ENCODE peak calls at places on chromosome 5, in nine cellular contexts. K is HEK293T; J is stimulated activated CD8-positive, alpha-beta memory T cell treated with anti-CD3 and anti-CD28 coated beads, Interleukin-4, amount 100 ng/mL, for 1 hour; Y is heart right ventricle; T is left ventricle myocardium inferior; U is Peyer's patch; W is Caco-2; P is activated naive CD4-positive, alpha-beta T cell treated with anti-CD3 and anti-CD28 coated beads for 36 hours; M is progenitor cell of endocrine pancreas. L is an unnamed sample.

GRCh38 chr5:175589714-175590113 is 68.2 kb upstream of the HRH2 start:
- DNase-seq in M (no peak), U (no peak), J (no peak), W (no peak), T (no peak), Y (no peak), P (no peak), K (no peak), L (peak)

GRCh38 chr5:65062684-65063083 is 294.0 kb downstream of the CWC27 start:
- DNase-seq in Y (peak), P (no peak), K (no peak), W (no peak), J (no peak), T (no peak), U (no peak), M (no peak), L (no peak)

GRCh38 chr5:143525176-143525575 is 121.7 kb upstream of the NR3C1 start:
- DNase-seq in M (no peak), K (no peak), W (no peak), Y (no peak), P (no peak), U (no peak), T (no peak), J (no peak), L (no peak)

GRCh38 chr5:9507974-9508373 is 37.9 kb downstream of the SEMA5A start:
- DNase-seq in M (no peak), U (no peak), T (no peak), W (no peak), J (no peak), P (no peak), Y (no peak), K (no peak), L (no peak)

GRCh38 chr5:33702867-33703266 is 188.9 kb downstream of the ADAMTS12 start:
- DNase-seq in P (no peak), J (no peak), U (no peak), K (no peak), W (no peak), T (no peak), Y (no peak), M (no peak), L (no peak)

GRCh38 chr5:73497537-73498056 is 645 bp upstream of the BTF3 start:
- DNase-seq in W (no peak), M (no peak), U (no peak), Y (no peak), J (no peak), P (no peak), K (no peak), T (no peak), L (no peak)

GRCh38 chr5:164359260-164359930 is 854.0 kb downstream of the MAT2B start:
- DNase-seq in P (no peak), K (no peak), M (no peak), T (no peak), U (no peak), Y (no peak), W (no peak), J (no peak), L (no peak)

GRCh38 chr5:125056641-125057345 is 310.4 kb upstream of the ZNF608 start:
- DNase-seq in J (no peak), M (no peak), P (no peak), Y (no peak), W (no peak), K (no peak), U (no peak), T (no peak), L (no peak)

GRCh38 chr5:180156141-180156540 is 52.9 kb downstream of the RASGEF1C start:
- DNase-seq in J (no peak), P (no peak), T (no peak), K (no peak), Y (no peak), W (no peak), M (no peak), U (peak), L (peak)

GRCh38 chr5:137822158-137822764 is 45.4 kb upstream of the MYOT start:
- DNase-seq in K (peak), P (peak), M (peak), U (peak), Y (no peak), J (no peak), W (peak), T (no peak), L (peak)

GRCh38 chr5:169020102-169020501 is 280.8 kb downstream of the SLIT3 start:
- DNase-seq in W (peak), U (no peak), J (no peak), T (no peak), M (no peak), K (peak), P (no peak), Y (no peak), L (no peak)

GRCh38 chr5:101977729-101978345 is 318.2 kb downstream of the SLCO4C1 start:
- DNase-seq in U (no peak), J (no peak), M (no peak), K (peak), P (no peak), T (no peak), Y (no peak), W (peak), L (no peak)

GRCh38 chr5:52560366-52560765 is 227.3 kb upstream of the ITGA1 start:
- DNase-seq in P (no peak), T (no peak), U (no peak), J (no peak), K (peak), Y (no peak), M (no peak), W (no peak), L (no peak)

GRCh38 chr5:52502591-52502990 is 285.1 kb upstream of the ITGA1 start:
- DNase-seq in T (no peak), P (no peak), K (no peak), Y (no peak), W (no peak), J (no peak), U (no peak), M (no peak), L (no peak)

GRCh38 chr5:123285122-123286011 is 137.8 kb downstream of the CEP120 start:
- DNase-seq in K (peak), J (no peak), Y (no peak), P (no peak), U (no peak), W (peak), M (peak), T (no peak), L (no peak)

GRCh38 chr5:129973716-129974426 is 69.6 kb downstream of the CHSY3 start:
- DNase-seq in J (no peak), P (no peak), W (no peak), K (no peak), U (no peak), M (no peak), Y (no peak), T (no peak), L (no peak)

GRCh38 chr5:16600397-16600796 is 16.4 kb downstream of the RETREG1 start:
- DNase-seq in W (no peak), P (no peak), U (no peak), K (no peak), Y (peak), T (peak), M (no peak), J (no peak), L (peak)

GRCh38 chr5:140321796-140322195 is 18.9 kb upstream of the PFDN1 start:
- DNase-seq in P (no peak), U (peak), J (no peak), M (no peak), K (no peak), Y (peak), T (peak), W (no peak), L (no peak)

GRCh38 chr5:177432143-177432904 is 5.8 kb downstream of the GRK6 start:
- DNase-seq in M (no peak), J (no peak), W (no peak), U (no peak), K (no peak), Y (peak), T (peak), P (peak), L (no peak)

L was measured in left lobe of liver.